ENCODE peak calls at places on chromosomes 2 and 18, in eight cellular contexts. Z is lower lobe of right lung, A is heart left ventricle, Q is iPS DF 6.9, L is neuronal stem cell, P is right lobe of liver, N is psoas muscle, C is IMR-90. I is an unnamed sample. For H3K9me3 and H3K36me3, the result is how much of the 10 kb centered on the place peaks cover.

GRCh38 chr2:138512672-138513071 is 11.1 kb downstream of the SPOPL start:
- DNase-seq in Q (no peak), A (no peak), L (no peak), N (no peak), Z (no peak), P (no peak), C (peak), I (no peak)

GRCh38 chr2:117760916-117761315 is 53.6 kb upstream of the DDX18 start:
- DNase-seq in A (no peak), P (no peak), C (no peak), Q (no peak), Z (no peak), N (no peak), L (no peak), I (no peak)

GRCh38 chr2:170013802-170014551 is 164.0 kb upstream of the MYO3B start:
- DNase-seq in Q (no peak), L (peak), P (no peak), A (no peak), Z (no peak), N (no peak), C (peak), I (no peak)

GRCh38 chr2:159362816-159363251 is 76.3 kb upstream of the WDSUB1 start:
- DNase-seq in A (no peak), Z (no peak), L (no peak), N (no peak), C (peak), Q (no peak), P (no peak), I (no peak)

GRCh38 chr2:101360229-101360628 is 27.1 kb downstream of the CREG2 start:
- DNase-seq in N (no peak), L (no peak), P (no peak), C (peak), A (no peak), Z (no peak), Q (no peak), I (no peak)

GRCh38 chr2:56729212-56729611 is 545.4 kb downstream of the CCDC85A start:
- DNase-seq in Z (no peak), P (no peak), L (no peak), A (no peak), N (no peak), Q (no peak), C (no peak), I (no peak)

GRCh38 chr2:232888099-232888836 is 18.2 kb downstream of the SNORC start:
- DNase-seq in Z (no peak), C (no peak), N (no peak), A (no peak), P (no peak), L (no peak), Q (no peak), I (no peak)

GRCh38 chr2:159098374-159098773 is 129.9 kb downstream of the TANC1 start:
- DNase-seq in Z (no peak), A (no peak), P (no peak), Q (no peak), N (no peak), L (no peak), C (no peak), I (no peak)

GRCh38 chr2:151339168-151339567 is 18.2 kb upstream of the TNFAIP6 start:
- DNase-seq in N (no peak), Q (peak), A (no peak), L (peak), C (no peak), Z (no peak), P (no peak), I (no peak)

GRCh38 chr2:150389487-150389886 is 98.0 kb downstream of the RND3 start:
- DNase-seq in Z (no peak), C (peak), A (no peak), L (no peak), P (no peak), Q (no peak), N (no peak), I (no peak)

GRCh38 chr18:8681196-8681595 is 24.2 kb upstream of the MTCL1 start:
- DNase-seq in N (no peak), Z (no peak), Q (no peak), P (no peak), C (no peak), A (no peak), L (no peak), I (peak)

GRCh38 chr2:70672990-70673647 is 94.9 kb downstream of the ADD2 start:
- DNase-seq in Z (no peak), P (no peak), A (no peak), L (no peak), C (no peak), N (no peak), Q (no peak), I (no peak)

GRCh38 chr2:229230215-229230614 is 40.9 kb downstream of the PID1 start:
- DNase-seq in C (peak), A (no peak), Z (no peak), Q (no peak), P (no peak), L (no peak), N (no peak), I (no peak)

GRCh38 chr18:58105908-58106673 is 62.1 kb downstream of the NEDD4L start:
- DNase-seq in C (peak), A (no peak), Z (no peak), N (no peak), Q (no peak), L (no peak), P (no peak), I (no peak)

GRCh38 chr18:3305933-3306332 is 44.0 kb downstream of the MYL12B start:
- DNase-seq in Z (no peak), Q (no peak), C (peak), A (no peak), N (no peak), P (no peak), L (no peak), I (no peak)

GRCh38 chr2:545711-546650 is 131.2 kb downstream of the TMEM18 start:
- DNase-seq in N (no peak), C (no peak), Z (no peak), A (no peak), L (no peak), Q (no peak), P (no peak), I (no peak)

GRCh38 chr2:70087703-70088507 is 628 bp downstream of the PCBP1 start:
- DNase-seq in C (peak), P (peak), L (no peak), N (peak), Z (peak), A (peak), Q (no peak), I (peak)

GRCh38 chr18:58315739-58316215 is 271.8 kb downstream of the NEDD4L start:
- DNase-seq in Z (no peak), Q (no peak), L (no peak), C (no peak), P (no peak), N (no peak), A (peak), I (peak)

GRCh38 chr18:45839415-45840395 is 14.2 kb downstream of the SIGLEC15 start:
- DNase-seq in N (no peak), P (peak), A (no peak), Q (no peak), Z (no peak), C (peak), L (no peak), I (no peak)

GRCh38 chr18:30163573-30163972 is 879.0 kb downstream of the DSC3 start:
- DNase-seq in Q (no peak), Z (no peak), C (no peak), N (no peak), A (no peak), P (no peak), L (no peak), I (no peak)

GRCh38 chr2:147782521-147782920 is 62.3 kb upstream of the ACVR2A start:
- DNase-seq in Z (no peak), L (no peak), N (no peak), P (no peak), Q (no peak), C (peak), A (no peak), I (no peak)

GRCh38 chr2:190649035-190649797 is at the start of gene NAB1:
- DNase-seq in A (peak), Z (peak), Q (no peak), P (peak), C (peak), L (peak), N (peak), I (peak)

GRCh38 chr2:172823451-172823850 is 87.8 kb downstream of the RAPGEF4 start:
- DNase-seq in L (no peak), Q (no peak), A (no peak), C (no peak), P (no peak), N (no peak), Z (no peak), I (no peak)

GRCh38 chr18:58556333-58557012 is 72.4 kb downstream of the ALPK2 start:
- DNase-seq in C (no peak), A (peak), P (no peak), N (peak), Z (no peak), Q (no peak), L (peak), I (no peak)

GRCh38 chr18:9612989-9613388 is 1.4 kb downstream of the PPP4R1 start:
- DNase-seq in L (no peak), C (no peak), N (no peak), Q (no peak), A (no peak), Z (no peak), P (no peak), I (no peak)

GRCh38 chr18:29651121-29651675 is 1391.3 kb downstream of the DSC3 start:
- DNase-seq in C (peak), A (no peak), P (no peak), L (no peak), Z (no peak), N (no peak), Q (no peak), I (no peak)

GRCh38 chr2:205852457-205852856 is 170.2 kb downstream of the NRP2 start:
- DNase-seq in C (no peak), P (peak), A (peak), N (no peak), Z (no peak), Q (no peak), L (no peak), I (no peak)

GRCh38 chr2:112073875-112074274 is 18.8 kb downstream of the TMEM87B start:
- DNase-seq in Z (no peak), L (no peak), P (no peak), A (no peak), N (no peak), Q (no peak), C (peak), I (no peak)

GRCh38 chr2:181678033-181678586 is 2.2 kb downstream of the NEUROD1 start:
- DNase-seq in Z (peak), Q (no peak), C (peak), A (peak), P (peak), L (peak), N (peak), I (peak)

GRCh38 chr2:179711375-179711774 is 150.0 kb downstream of the ZNF385B start:
- DNase-seq in P (no peak), N (no peak), A (no peak), Q (no peak), L (no peak), Z (no peak), C (no peak), I (no peak)

GRCh38 chr2:161586517-161587167 is 37.6 kb upstream of the SLC4A10 start:
- DNase-seq in C (peak), N (no peak), L (peak), A (no peak), P (no peak), Q (no peak), Z (no peak), I (no peak)

GRCh38 chr2:4368907-4369306 is 665.5 kb downstream of the DCDC2C start:
- DNase-seq in L (no peak), A (no peak), C (no peak), Z (no peak), Q (no peak), P (no peak), N (no peak), I (no peak)
- H3K9me3 ChIP-seq in L (under half), A (under half), C (under half), Z (under half), Q (under half), P (under half), N (under half), I (under half)

DNA sequence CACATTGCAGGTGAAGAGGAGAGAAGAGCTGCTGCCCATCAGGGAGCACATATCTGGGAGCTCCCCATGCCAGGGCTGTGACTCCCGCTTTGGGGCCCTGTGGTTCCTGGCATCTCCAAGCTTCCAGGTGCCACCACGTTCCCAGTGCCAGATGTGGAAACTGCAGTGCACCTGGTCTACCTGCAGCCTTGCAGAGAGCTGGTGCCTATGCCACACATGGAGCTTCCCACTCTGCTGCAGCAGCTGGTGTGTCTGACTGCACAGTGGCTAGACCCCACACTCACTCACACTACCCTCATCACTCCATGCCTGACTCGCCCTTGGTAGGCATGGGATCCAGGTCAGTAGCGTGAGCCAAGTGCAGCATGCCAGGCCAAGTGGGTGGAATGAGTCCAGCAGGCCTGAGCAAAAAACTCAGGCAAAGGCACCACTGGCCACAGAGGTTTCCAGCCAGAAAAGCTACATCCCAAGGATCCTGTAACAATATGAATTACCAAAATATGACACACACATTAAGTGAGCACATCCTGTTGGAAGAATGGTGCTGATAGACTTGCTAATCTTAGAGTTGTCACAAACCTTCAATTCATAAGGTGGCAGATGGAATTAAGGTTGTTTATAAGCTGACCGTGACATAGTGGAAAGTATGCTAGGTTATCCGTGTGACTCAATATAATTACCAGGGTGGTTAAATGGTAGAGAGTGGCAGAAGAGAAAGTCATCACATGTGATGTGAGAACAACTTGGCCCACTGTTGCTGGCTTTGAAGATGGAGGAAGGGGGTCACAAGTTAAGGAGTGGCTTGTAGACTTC is 150.9 kb downstream of the EHBP1 start:
- DNase-seq in C (no peak), Q (no peak), Z (no peak), A (no peak), L (no peak), N (peak), P (no peak), I (no peak)
- H3K27ac ChIP-seq in C (no peak), Q (no peak), Z (no peak), A (no peak), L (no peak), N (no peak), P (no peak), I (no peak)

GRCh38 chr2:175976758-175977157 is 25.3 kb downstream of the LNPK start:
- DNase-seq in L (no peak), N (no peak), A (no peak), P (no peak), Q (no peak), Z (no peak), C (peak), I (no peak)

DNA sequence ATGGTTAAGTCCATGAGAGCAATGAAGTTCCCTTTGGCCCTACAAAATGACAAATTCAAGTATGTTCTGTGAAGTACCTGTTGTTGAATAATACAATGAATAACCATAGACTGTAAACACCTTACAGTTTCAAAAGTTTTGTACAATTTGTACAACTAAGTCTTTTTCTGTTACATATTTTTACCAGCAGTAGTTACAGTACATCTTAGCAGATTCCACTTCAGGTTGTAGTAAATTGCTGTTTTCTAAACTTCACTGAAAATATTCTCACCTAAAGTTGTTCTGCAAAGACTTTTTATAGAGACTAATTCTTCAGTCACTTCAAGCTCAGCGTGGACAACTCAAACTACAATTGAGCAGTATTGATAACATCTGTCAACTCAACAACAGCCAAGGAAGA is 28.7 kb downstream of the LNPK start:
- DNase-seq in A (no peak), Q (no peak), L (no peak), P (no peak), C (no peak), Z (no peak), N (no peak), I (no peak)
- H3K36me3 ChIP-seq in A (under half), Q (under half), L (under half), P (under half), C (under half), Z (under half), N (under half), I (under half)

DNA sequence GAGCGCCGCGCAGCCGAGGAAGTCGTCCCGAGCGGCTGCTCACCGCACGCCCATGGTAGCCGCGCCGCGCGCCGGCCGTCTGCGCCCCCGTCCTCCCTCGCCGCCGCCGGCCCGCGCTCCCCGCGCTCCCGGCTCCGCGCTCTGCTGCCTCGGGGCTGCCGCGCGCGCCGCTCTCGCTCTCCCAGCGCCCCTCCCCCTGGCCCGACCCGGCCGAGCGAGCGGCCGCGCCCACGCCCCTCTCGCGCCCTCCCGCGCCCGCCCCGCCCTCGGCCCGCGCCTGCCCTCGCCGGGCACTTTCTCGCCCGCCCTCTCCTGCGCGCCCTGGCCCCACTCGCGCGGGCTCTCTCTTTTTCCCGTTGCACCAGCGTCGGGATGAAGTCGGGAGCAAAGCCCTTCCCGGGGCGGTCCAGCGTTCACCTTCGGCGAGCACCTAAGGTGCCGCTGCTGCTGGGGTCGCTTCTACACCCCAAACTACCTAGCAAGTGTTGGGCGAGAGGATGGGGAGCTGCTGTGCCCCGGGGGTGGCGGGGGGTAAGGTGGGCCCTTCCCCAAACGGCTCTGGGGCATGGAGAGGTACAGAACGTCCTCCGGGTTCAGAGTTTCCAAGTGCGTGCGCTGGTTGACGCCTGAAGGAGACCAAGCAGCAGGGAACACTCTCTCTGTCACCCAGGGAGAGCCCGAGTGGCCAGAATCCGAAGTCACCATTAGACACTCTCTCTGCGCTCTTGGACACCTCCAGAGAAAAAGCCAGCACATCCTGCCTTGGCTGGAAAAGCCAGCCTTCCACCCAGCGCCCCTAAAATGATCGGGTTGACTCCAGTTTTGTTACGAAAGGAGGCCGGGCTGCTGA is at the start of gene COLEC12:
- DNase-seq in L (peak), Q (no peak), A (peak), Z (peak), C (no peak), P (no peak), N (peak), I (no peak)
- H3K9me3 ChIP-seq in L (under half), Q (under half), A (under half), Z (under half), C (under half), P (under half), N (under half), I (under half)

GRCh38 chr2:42907835-42908234 is 115.5 kb upstream of the HAAO start:
- DNase-seq in Z (no peak), A (no peak), C (no peak), N (no peak), P (no peak), L (no peak), Q (no peak), I (no peak)
- H3K27ac ChIP-seq in Z (peak), A (peak), C (no peak), N (no peak), P (no peak), L (no peak), Q (no peak), I (peak)

GRCh38 chr2:240383099-240383758 is 52.2 kb upstream of the GPC1 start:
- DNase-seq in N (peak), L (no peak), Q (no peak), A (no peak), Z (peak), C (no peak), P (no peak), I (no peak)
- H3K36me3 ChIP-seq in N (under half), L (under half), Q (under half), A (under half), Z (under half), C (under half), P (under half), I (under half)

GRCh38 chr2:238473014-238473413 is 46.3 kb downstream of the ASB1 start:
- DNase-seq in Z (no peak), A (no peak), C (no peak), Q (no peak), P (no peak), N (no peak), L (no peak), I (no peak)
- H3K9me3 ChIP-seq in Z (under half), A (under half), C (under half), Q (under half), P (under half), N (under half), L (under half), I (under half)

GRCh38 chr2:106147665-106148064 is 46.4 kb downstream of the UXS1 start:
- DNase-seq in Q (no peak), P (no peak), Z (no peak), C (peak), L (no peak), A (no peak), N (no peak), I (no peak)
- H3K27ac ChIP-seq in Q (no peak), P (no peak), Z (no peak), C (peak), L (no peak), A (no peak), N (no peak), I (no peak)